ENCODE peak calls at places on chromosomes 13 and 19, in four cellular contexts. K, P, E and V are unnamed samples.

GRCh38 chr13:61146158-61146557 is 269.5 kb downstream of the PCDH20 start:
- DNase-seq in K (no peak), P (no peak), E (no peak), V (no peak)

GRCh38 chr13:91572944-91573535 is 174.6 kb downstream of the GPC5 start:
- DNase-seq in K (no peak), P (no peak), E (no peak), V (no peak)

GRCh38 chr19:1355258-1355973 is 28.3 kb upstream of the NDUFS7 start:
- DNase-seq in K (no peak), P (no peak), E (no peak), V (no peak)

GRCh38 chr19:10235003-10235402 is 3.9 kb upstream of the S1PR2 start:
- DNase-seq in K (no peak), P (no peak), E (no peak), V (peak)

GRCh38 chr13:98481511-98481951 is 95.4 kb downstream of the STK24 start:
- DNase-seq in K (no peak), P (no peak), E (no peak), V (no peak)

GRCh38 chr19:14409157-14410053 is 9.7 kb downstream of the DDX39A start:
- DNase-seq in K (no peak), P (no peak), E (no peak), V (no peak)

GRCh38 chr13:74289130-74289529 is 154.9 kb upstream of the KLF12 start:
- DNase-seq in K (no peak), P (no peak), E (no peak), V (peak)

GRCh38 chr19:55441692-55442321 is 1.3 kb downstream of the SHISA7 start:
- DNase-seq in K (no peak), P (no peak), E (no peak), V (peak)

GRCh38 chr19:3868770-3869456 is at the start of gene ZFR2:
- DNase-seq in K (no peak), P (no peak), E (peak), V (no peak)

GRCh38 chr13:48978942-48979601 is 3.4 kb downstream of the FNDC3A start:
- DNase-seq in K (no peak), P (no peak), E (no peak), V (no peak)

GRCh38 chr19:1853295-1854031 is 5.2 kb upstream of the REXO1 start:
- DNase-seq in K (no peak), P (no peak), E (no peak), V (peak)

GRCh38 chr13:27619711-27620376 is 485 bp downstream of the LNX2 start:
- DNase-seq in K (no peak), P (no peak), E (no peak), V (peak)

GRCh38 chr19:39501340-39501739 is 2.6 kb downstream of the DLL3 start:
- DNase-seq in K (no peak), P (no peak), E (no peak), V (no peak)

GRCh38 chr13:24627090-24627714 is 53.0 kb upstream of the ATP12A start:
- DNase-seq in K (no peak), P (no peak), E (no peak), V (peak)

GRCh38 chr19:6230991-6231448 is 48.8 kb downstream of the MLLT1 start:
- DNase-seq in K (no peak), P (no peak), E (no peak), V (no peak)

GRCh38 chr19:30026933-30027332 is 84.9 kb downstream of the URI1 start:
- DNase-seq in K (no peak), P (no peak), E (no peak), V (no peak)